ENCODE peak calls at places on chromosomes 3 and 15, in six cellular contexts. One of them, this sample, is unnamed.

GRCh38 chr3:124607163-124607562 is 123.1 kb upstream of the UMPS start:
- DNase-seq in activated naive CD8-positive, alpha-beta T cell treated with anti-CD3 and anti-CD28 coated beads, Interleukin-2, amount 50 U/mL, for 24 hours: no peak
- DNase-seq in NCI-H2029: no peak
- DNase-seq in EL: peak
- DNase-seq in LHCN-M2: peak
- DNase-seq in activated T-cell treated with anti-CD3 and anti-CD28 coated beads for 48 hours: no peak
- DNase-seq in this sample: no peak

GRCh38 chr15:98160236-98160635 is 199.7 kb downstream of the ARRDC4 start:
- DNase-seq in LHCN-M2: no peak
- DNase-seq in EL: no peak
- DNase-seq in activated naive CD8-positive, alpha-beta T cell treated with anti-CD3 and anti-CD28 coated beads, Interleukin-2, amount 50 U/mL, for 24 hours: no peak
- DNase-seq in activated T-cell treated with anti-CD3 and anti-CD28 coated beads for 48 hours: peak
- DNase-seq in NCI-H2029: no peak
- DNase-seq in this sample: peak

GRCh38 chr3:14077310-14077709 is 47.4 kb downstream of the CHCHD4 start:
- DNase-seq in EL: no peak
- DNase-seq in LHCN-M2: no peak
- DNase-seq in activated naive CD8-positive, alpha-beta T cell treated with anti-CD3 and anti-CD28 coated beads, Interleukin-2, amount 50 U/mL, for 24 hours: no peak
- DNase-seq in activated T-cell treated with anti-CD3 and anti-CD28 coated beads for 48 hours: no peak
- DNase-seq in NCI-H2029: no peak
- DNase-seq in this sample: no peak

GRCh38 chr3:171838218-171838720 is 4.9 kb upstream of the TMEM212 start:
- DNase-seq in activated naive CD8-positive, alpha-beta T cell treated with anti-CD3 and anti-CD28 coated beads, Interleukin-2, amount 50 U/mL, for 24 hours: no peak
- DNase-seq in EL: peak
- DNase-seq in NCI-H2029: no peak
- DNase-seq in activated T-cell treated with anti-CD3 and anti-CD28 coated beads for 48 hours: no peak
- DNase-seq in LHCN-M2: peak
- DNase-seq in this sample: peak

GRCh38 chr3:172249039-172249438 is 199.2 kb downstream of the GHSR start:
- DNase-seq in EL: peak
- DNase-seq in LHCN-M2: peak
- DNase-seq in NCI-H2029: no peak
- DNase-seq in activated T-cell treated with anti-CD3 and anti-CD28 coated beads for 48 hours: no peak
- DNase-seq in activated naive CD8-positive, alpha-beta T cell treated with anti-CD3 and anti-CD28 coated beads, Interleukin-2, amount 50 U/mL, for 24 hours: no peak
- DNase-seq in this sample: no peak

GRCh38 chr15:101283931-101284330 is 6.6 kb upstream of the SELENOS start:
- DNase-seq in activated naive CD8-positive, alpha-beta T cell treated with anti-CD3 and anti-CD28 coated beads, Interleukin-2, amount 50 U/mL, for 24 hours: no peak
- DNase-seq in LHCN-M2: no peak
- DNase-seq in activated T-cell treated with anti-CD3 and anti-CD28 coated beads for 48 hours: no peak
- DNase-seq in NCI-H2029: no peak
- DNase-seq in EL: no peak
- DNase-seq in this sample: no peak

GRCh38 chr3:54047568-54047967 is 74.8 kb upstream of the CACNA2D3 start:
- DNase-seq in activated naive CD8-positive, alpha-beta T cell treated with anti-CD3 and anti-CD28 coated beads, Interleukin-2, amount 50 U/mL, for 24 hours: no peak
- DNase-seq in EL: no peak
- DNase-seq in activated T-cell treated with anti-CD3 and anti-CD28 coated beads for 48 hours: no peak
- DNase-seq in NCI-H2029: no peak
- DNase-seq in LHCN-M2: no peak
- DNase-seq in this sample: no peak

GRCh38 chr3:168544097-168544957 is 448.6 kb upstream of the GOLIM4 start:
- DNase-seq in activated T-cell treated with anti-CD3 and anti-CD28 coated beads for 48 hours: no peak
- DNase-seq in NCI-H2029: no peak
- DNase-seq in LHCN-M2: no peak
- DNase-seq in EL: no peak
- DNase-seq in activated naive CD8-positive, alpha-beta T cell treated with anti-CD3 and anti-CD28 coated beads, Interleukin-2, amount 50 U/mL, for 24 hours: no peak
- DNase-seq in this sample: no peak

GRCh38 chr15:59528965-59529402 is 82.6 kb upstream of the GCNT3 start:
- DNase-seq in NCI-H2029: peak
- DNase-seq in EL: peak
- DNase-seq in activated naive CD8-positive, alpha-beta T cell treated with anti-CD3 and anti-CD28 coated beads, Interleukin-2, amount 50 U/mL, for 24 hours: peak
- DNase-seq in LHCN-M2: peak
- DNase-seq in activated T-cell treated with anti-CD3 and anti-CD28 coated beads for 48 hours: peak
- DNase-seq in this sample: peak

GRCh38 chr15:90266061-90266431 is 574 bp downstream of the NGRN start:
- DNase-seq in LHCN-M2: peak
- DNase-seq in NCI-H2029: peak
- DNase-seq in activated naive CD8-positive, alpha-beta T cell treated with anti-CD3 and anti-CD28 coated beads, Interleukin-2, amount 50 U/mL, for 24 hours: peak
- DNase-seq in activated T-cell treated with anti-CD3 and anti-CD28 coated beads for 48 hours: peak
- DNase-seq in EL: peak
- DNase-seq in this sample: peak

GRCh38 chr3:10434938-10435336 is 70.4 kb downstream of the ATP2B2 start:
- DNase-seq in EL: no peak
- DNase-seq in LHCN-M2: no peak
- DNase-seq in NCI-H2029: no peak
- DNase-seq in activated T-cell treated with anti-CD3 and anti-CD28 coated beads for 48 hours: no peak
- DNase-seq in activated naive CD8-positive, alpha-beta T cell treated with anti-CD3 and anti-CD28 coated beads, Interleukin-2, amount 50 U/mL, for 24 hours: no peak
- DNase-seq in this sample: no peak

GRCh38 chr3:156459434-156459833 is 95.5 kb downstream of the SSR3 start:
- DNase-seq in EL: no peak
- DNase-seq in activated T-cell treated with anti-CD3 and anti-CD28 coated beads for 48 hours: no peak
- DNase-seq in NCI-H2029: no peak
- DNase-seq in activated naive CD8-positive, alpha-beta T cell treated with anti-CD3 and anti-CD28 coated beads, Interleukin-2, amount 50 U/mL, for 24 hours: no peak
- DNase-seq in LHCN-M2: no peak
- DNase-seq in this sample: no peak

GRCh38 chr3:131705558-131706051 is 202.8 kb upstream of the MRPL3 start:
- DNase-seq in NCI-H2029: no peak
- DNase-seq in activated T-cell treated with anti-CD3 and anti-CD28 coated beads for 48 hours: no peak
- DNase-seq in EL: peak
- DNase-seq in LHCN-M2: no peak
- DNase-seq in activated naive CD8-positive, alpha-beta T cell treated with anti-CD3 and anti-CD28 coated beads, Interleukin-2, amount 50 U/mL, for 24 hours: no peak
- DNase-seq in this sample: no peak

GRCh38 chr15:27490867-27491595 is 520.0 kb downstream of the GABRG3 start:
- DNase-seq in activated T-cell treated with anti-CD3 and anti-CD28 coated beads for 48 hours: no peak
- DNase-seq in activated naive CD8-positive, alpha-beta T cell treated with anti-CD3 and anti-CD28 coated beads, Interleukin-2, amount 50 U/mL, for 24 hours: no peak
- DNase-seq in EL: no peak
- DNase-seq in LHCN-M2: no peak
- DNase-seq in NCI-H2029: no peak
- DNase-seq in this sample: no peak

GRCh38 chr3:69116897-69117296 is 5.5 kb downstream of the LMOD3 start:
- DNase-seq in activated naive CD8-positive, alpha-beta T cell treated with anti-CD3 and anti-CD28 coated beads, Interleukin-2, amount 50 U/mL, for 24 hours: no peak
- DNase-seq in LHCN-M2: peak
- DNase-seq in NCI-H2029: no peak
- DNase-seq in activated T-cell treated with anti-CD3 and anti-CD28 coated beads for 48 hours: no peak
- DNase-seq in EL: no peak
- DNase-seq in this sample: no peak

GRCh38 chr3:55017876-55018275 is 90.0 kb upstream of the LRTM1 start:
- DNase-seq in activated naive CD8-positive, alpha-beta T cell treated with anti-CD3 and anti-CD28 coated beads, Interleukin-2, amount 50 U/mL, for 24 hours: no peak
- DNase-seq in EL: no peak
- DNase-seq in LHCN-M2: no peak
- DNase-seq in NCI-H2029: no peak
- DNase-seq in activated T-cell treated with anti-CD3 and anti-CD28 coated beads for 48 hours: no peak
- DNase-seq in this sample: no peak

GRCh38 chr15:68252925-68253534 is 23.5 kb upstream of the CLN6 start:
- DNase-seq in LHCN-M2: peak
- DNase-seq in EL: peak
- DNase-seq in NCI-H2029: peak
- DNase-seq in activated T-cell treated with anti-CD3 and anti-CD28 coated beads for 48 hours: peak
- DNase-seq in activated naive CD8-positive, alpha-beta T cell treated with anti-CD3 and anti-CD28 coated beads, Interleukin-2, amount 50 U/mL, for 24 hours: peak
- DNase-seq in this sample: peak

GRCh38 chr15:25088261-25088790 is 133.5 kb downstream of the SNRPN start:
- DNase-seq in NCI-H2029: no peak
- DNase-seq in EL: no peak
- DNase-seq in activated naive CD8-positive, alpha-beta T cell treated with anti-CD3 and anti-CD28 coated beads, Interleukin-2, amount 50 U/mL, for 24 hours: no peak
- DNase-seq in activated T-cell treated with anti-CD3 and anti-CD28 coated beads for 48 hours: no peak
- DNase-seq in LHCN-M2: no peak
- DNase-seq in this sample: no peak

GRCh38 chr3:141083831-141084624 is 32.9 kb downstream of the SPSB4 start:
- DNase-seq in activated naive CD8-positive, alpha-beta T cell treated with anti-CD3 and anti-CD28 coated beads, Interleukin-2, amount 50 U/mL, for 24 hours: no peak
- DNase-seq in activated T-cell treated with anti-CD3 and anti-CD28 coated beads for 48 hours: no peak
- DNase-seq in EL: no peak
- DNase-seq in LHCN-M2: peak
- DNase-seq in NCI-H2029: no peak
- DNase-seq in this sample: peak

GRCh38 chr15:25250011-25250596 is 188.7 kb downstream of the UBE3A start:
- DNase-seq in activated naive CD8-positive, alpha-beta T cell treated with anti-CD3 and anti-CD28 coated beads, Interleukin-2, amount 50 U/mL, for 24 hours: no peak
- DNase-seq in EL: no peak
- DNase-seq in activated T-cell treated with anti-CD3 and anti-CD28 coated beads for 48 hours: no peak
- DNase-seq in LHCN-M2: no peak
- DNase-seq in NCI-H2029: no peak
- DNase-seq in this sample: no peak

GRCh38 chr3:18443670-18444596 is 18.8 kb upstream of the SATB1 start:
- DNase-seq in NCI-H2029: peak
- DNase-seq in LHCN-M2: no peak
- DNase-seq in activated naive CD8-positive, alpha-beta T cell treated with anti-CD3 and anti-CD28 coated beads, Interleukin-2, amount 50 U/mL, for 24 hours: peak
- DNase-seq in EL: peak
- DNase-seq in activated T-cell treated with anti-CD3 and anti-CD28 coated beads for 48 hours: no peak
- DNase-seq in this sample: no peak

GRCh38 chr3:11363732-11364131 is 91.5 kb downstream of the ATG7 start:
- DNase-seq in activated naive CD8-positive, alpha-beta T cell treated with anti-CD3 and anti-CD28 coated beads, Interleukin-2, amount 50 U/mL, for 24 hours: no peak
- DNase-seq in NCI-H2029: no peak
- DNase-seq in activated T-cell treated with anti-CD3 and anti-CD28 coated beads for 48 hours: no peak
- DNase-seq in LHCN-M2: no peak
- DNase-seq in EL: no peak
- DNase-seq in this sample: no peak

GRCh38 chr3:113531826-113532697 is at the start of gene SIDT1:
- DNase-seq in NCI-H2029: peak
- DNase-seq in activated naive CD8-positive, alpha-beta T cell treated with anti-CD3 and anti-CD28 coated beads, Interleukin-2, amount 50 U/mL, for 24 hours: peak
- DNase-seq in activated T-cell treated with anti-CD3 and anti-CD28 coated beads for 48 hours: peak
- DNase-seq in EL: peak
- DNase-seq in LHCN-M2: no peak
- DNase-seq in this sample: no peak

GRCh38 chr3:190486201-190486865 is 27.6 kb upstream of the IL1RAP start:
- DNase-seq in LHCN-M2: peak
- DNase-seq in activated naive CD8-positive, alpha-beta T cell treated with anti-CD3 and anti-CD28 coated beads, Interleukin-2, amount 50 U/mL, for 24 hours: no peak
- DNase-seq in NCI-H2029: no peak
- DNase-seq in EL: no peak
- DNase-seq in activated T-cell treated with anti-CD3 and anti-CD28 coated beads for 48 hours: no peak
- DNase-seq in this sample: no peak

GRCh38 chr15:99574502-99574901 is 8.7 kb downstream of the MEF2A start:
- DNase-seq in activated naive CD8-positive, alpha-beta T cell treated with anti-CD3 and anti-CD28 coated beads, Interleukin-2, amount 50 U/mL, for 24 hours: no peak
- DNase-seq in activated T-cell treated with anti-CD3 and anti-CD28 coated beads for 48 hours: no peak
- DNase-seq in LHCN-M2: no peak
- DNase-seq in NCI-H2029: no peak
- DNase-seq in EL: no peak
- DNase-seq in this sample: no peak

GRCh38 chr3:61866143-61866542 is 304.8 kb downstream of the PTPRG start:
- DNase-seq in NCI-H2029: no peak
- DNase-seq in activated naive CD8-positive, alpha-beta T cell treated with anti-CD3 and anti-CD28 coated beads, Interleukin-2, amount 50 U/mL, for 24 hours: no peak
- DNase-seq in activated T-cell treated with anti-CD3 and anti-CD28 coated beads for 48 hours: no peak
- DNase-seq in LHCN-M2: no peak
- DNase-seq in EL: no peak
- DNase-seq in this sample: no peak

GRCh38 chr3:170725285-170725731 is 139.4 kb upstream of the SLC7A14 start:
- DNase-seq in NCI-H2029: no peak
- DNase-seq in activated naive CD8-positive, alpha-beta T cell treated with anti-CD3 and anti-CD28 coated beads, Interleukin-2, amount 50 U/mL, for 24 hours: no peak
- DNase-seq in EL: no peak
- DNase-seq in LHCN-M2: peak
- DNase-seq in activated T-cell treated with anti-CD3 and anti-CD28 coated beads for 48 hours: no peak
- DNase-seq in this sample: peak

GRCh38 chr15:55708720-55709119 is 34.2 kb downstream of the PRTG start:
- DNase-seq in NCI-H2029: no peak
- DNase-seq in activated naive CD8-positive, alpha-beta T cell treated with anti-CD3 and anti-CD28 coated beads, Interleukin-2, amount 50 U/mL, for 24 hours: no peak
- DNase-seq in EL: no peak
- DNase-seq in activated T-cell treated with anti-CD3 and anti-CD28 coated beads for 48 hours: no peak
- DNase-seq in LHCN-M2: no peak
- DNase-seq in this sample: no peak

GRCh38 chr3:125118600-125118999 is 62.8 kb upstream of the HEG1 start:
- DNase-seq in activated naive CD8-positive, alpha-beta T cell treated with anti-CD3 and anti-CD28 coated beads, Interleukin-2, amount 50 U/mL, for 24 hours: no peak
- DNase-seq in activated T-cell treated with anti-CD3 and anti-CD28 coated beads for 48 hours: no peak
- DNase-seq in NCI-H2029: no peak
- DNase-seq in LHCN-M2: no peak
- DNase-seq in EL: no peak
- DNase-seq in this sample: no peak

GRCh38 chr15:56869573-56869972 is 48.9 kb upstream of the TCF12 start:
- DNase-seq in LHCN-M2: peak
- DNase-seq in NCI-H2029: peak
- DNase-seq in EL: peak
- DNase-seq in activated T-cell treated with anti-CD3 and anti-CD28 coated beads for 48 hours: peak
- DNase-seq in activated naive CD8-positive, alpha-beta T cell treated with anti-CD3 and anti-CD28 coated beads, Interleukin-2, amount 50 U/mL, for 24 hours: peak
- DNase-seq in this sample: peak

This sample was measured in MV-4-11.